ENCODE peak calls at places on chromosomes 7 and 10, in five cellular contexts. O is GM12878, H is fibroblast of gingiva, C is fibroblast of mammary gland, U is HCT116. B is an unnamed sample.

GRCh38 chr7:49911906-49912305 is 138.5 kb downstream of the VWC2 start:
- DNase-seq in C (no peak), O (no peak), U (no peak), H (no peak), B (no peak)

GRCh38 chr10:6141296-6142151 is 52.7 kb downstream of the RBM17 start:
- DNase-seq in C (peak), U (no peak), H (peak), O (peak), B (no peak)

GRCh38 chr10:62043493-62043938 is 142.0 kb downstream of the ARID5B start:
- DNase-seq in C (peak), O (no peak), U (no peak), H (peak), B (no peak)

GRCh38 chr10:95478935-95479334 is 82.2 kb downstream of the SORBS1 start:
- DNase-seq in H (peak), O (no peak), U (no peak), C (peak), B (no peak)

GRCh38 chr10:95572451-95572850 is 11.3 kb upstream of the SORBS1 start:
- DNase-seq in O (no peak), H (no peak), U (no peak), C (no peak), B (no peak)

GRCh38 chr7:40826419-40827216 is 691.8 kb downstream of the SUGCT start:
- DNase-seq in O (no peak), C (no peak), H (peak), U (no peak), B (no peak)

GRCh38 chr7:2248984-2249694 is 7.1 kb downstream of the NUDT1 start:
- DNase-seq in C (peak), O (peak), H (peak), U (no peak), B (peak)

GRCh38 chr7:137981175-137981574 is 20.7 kb downstream of the CREB3L2 start:
- DNase-seq in C (no peak), O (no peak), H (no peak), U (no peak), B (no peak)

GRCh38 chr10:86666538-86666937 is 1.8 kb upstream of the LDB3 start:
- DNase-seq in O (no peak), C (no peak), U (no peak), H (no peak), B (no peak)

GRCh38 chr10:44008917-44009620 is 360.4 kb upstream of the ZNF32 start:
- DNase-seq in O (peak), U (no peak), C (no peak), H (no peak), B (no peak)

GRCh38 chr10:52221937-52222336 is 92.1 kb upstream of the DKK1 start:
- DNase-seq in O (no peak), C (no peak), U (no peak), H (no peak), B (no peak)

GRCh38 chr10:44049301-44050015 is 335.4 kb downstream of the CXCL12 start:
- DNase-seq in C (no peak), O (no peak), U (no peak), H (no peak), B (no peak)

GRCh38 chr7:130490888-130491771 is 755 bp upstream of the MEST start:
- DNase-seq in H (no peak), O (no peak), U (no peak), C (no peak), B (peak)

GRCh38 chr7:157519246-157519645 is 182.4 kb downstream of the DNAJB6 start:
- DNase-seq in O (no peak), U (no peak), H (no peak), C (no peak), B (no peak)

GRCh38 chr10:71835671-71836593 is 15.1 kb downstream of the PSAP start:
- DNase-seq in C (peak), U (no peak), H (peak), O (peak), B (no peak)

GRCh38 chr10:77887631-77888355 is 38.8 kb downstream of the DLG5 start:
- DNase-seq in O (no peak), H (peak), C (no peak), U (no peak), B (no peak)

GRCh38 chr10:15430969-15431791 is 60.1 kb upstream of the FAM171A1 start:
- DNase-seq in H (no peak), C (no peak), O (no peak), U (no peak), B (no peak)

B was measured in lower lobe of right lung.